ENCODE peak calls at places on chromosomes 4 and X, in four cellular contexts. U, S, C and Y are unnamed samples.

GRCh38 chr4:166064706-166065105 is 191.7 kb downstream of the TLL1 start:
- DNase-seq in U (no peak), S (no peak), C (no peak), Y (no peak)

GRCh38 chr4:51843309-51844156 is 580 bp downstream of the DCUN1D4 start:
- DNase-seq in U (no peak), S (peak; percentile 56), C (no peak), Y (peak; percentile 79)

GRCh38 chr4:181656748-181657147 is 586.5 kb upstream of the TENM3 start:
- DNase-seq in U (no peak), S (no peak), C (no peak), Y (no peak)

GRCh38 chr4:31917334-31917733 is 1197.2 kb downstream of the PCDH7 start:
- DNase-seq in U (no peak), S (no peak), C (no peak), Y (no peak)

GRCh38 chr4:137307806-137308205 is 224.5 kb downstream of the PCDH18 start:
- DNase-seq in U (no peak), S (peak; percentile 82), C (no peak), Y (no peak)

GRCh38 chr4:186657766-186658165 is 65.9 kb downstream of the FAT1 start:
- DNase-seq in U (no peak), S (peak; percentile 43), C (no peak), Y (no peak)

GRCh38 chrX:13487731-13488505 is 81.5 kb upstream of the EGFL6 start:
- DNase-seq in U (peak; percentile 54), S (peak; percentile 88), C (peak; percentile 17), Y (peak; percentile 88)

GRCh38 chrX:13087322-13088154 is 43.1 kb upstream of the FAM9C start:
- DNase-seq in U (no peak), S (peak; percentile 70), C (no peak), Y (peak; percentile 72)

GRCh38 chr4:138085956-138086355 is 156.2 kb downstream of the SLC7A11 start:
- DNase-seq in U (no peak), S (no peak), C (no peak), Y (no peak)

GRCh38 chrX:129496625-129497024 is 26.7 kb downstream of the SMARCA1 start:
- DNase-seq in U (no peak), S (peak; percentile 67), C (no peak), Y (peak; percentile 20)

GRCh38 chr4:75248770-75249467 is 265.3 kb downstream of the RCHY1 start:
- DNase-seq in U (no peak), S (no peak), C (no peak), Y (peak; percentile 67)
- H2BK120ac ChIP-seq in U (no peak overlapping the region), S (no peak overlapping the region), C (no peak overlapping the region), Y (peak overlapping the region; percentile 34)

DNA sequence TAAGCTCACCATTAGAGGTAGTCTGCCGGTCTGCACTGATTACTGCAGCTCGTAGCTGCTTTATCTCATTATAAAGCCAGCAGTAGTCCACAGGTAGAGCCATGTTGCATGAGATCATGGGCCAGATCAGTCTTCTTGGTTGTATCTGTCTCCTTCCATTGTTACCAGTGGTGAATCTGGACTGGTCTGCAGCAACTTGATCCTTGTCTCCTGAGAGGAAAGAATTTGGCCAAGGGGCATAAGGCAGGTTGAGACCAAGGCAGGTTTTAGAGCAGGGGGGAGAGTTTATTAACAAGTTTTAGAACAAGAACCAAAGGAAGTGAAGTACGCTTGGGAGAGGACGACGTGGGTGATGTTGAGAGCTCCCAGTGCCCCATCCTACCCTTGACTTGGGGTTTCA is 228.5 kb downstream of the STIM2 start:
- DNase-seq in U (no peak), S (no peak), C (no peak), Y (no peak)
- H2BK15ac ChIP-seq in U (no peak overlapping the region), S (no peak overlapping the region), C (no peak overlapping the region), Y (no peak overlapping the region)

GRCh38 chrX:147174596-147174995 is 360.1 kb upstream of the CXorf51A start:
- DNase-seq in U (peak; percentile 67), S (no peak), C (no peak), Y (no peak)

GRCh38 chrX:147173586-147173985 is 359.0 kb upstream of the CXorf51A start:
- DNase-seq in U (no peak), S (no peak), C (no peak), Y (no peak)
- H2BK120ac ChIP-seq in U (no peak overlapping the region), S (no peak overlapping the region), C (no peak overlapping the region), Y (no peak overlapping the region)

GRCh38 chrX:1391370-1391706 is 575 bp downstream of the SLC25A6 start:
- DNase-seq in U (no peak), S (no peak), C (peak; percentile 87), Y (no peak)

GRCh38 chrX:1393871-1394615 is 2.1 kb upstream of the SLC25A6 start:
- DNase-seq in U (no peak), S (no peak), C (no peak), Y (no peak)

GRCh38 chrX:1390621-1391369 is 1.1 kb downstream of the SLC25A6 start:
- DNase-seq in U (no peak), S (no peak), C (no peak), Y (no peak)

GRCh38 chrX:1391707-1392375 is at the start of gene SLC25A6:
- DNase-seq in U (peak; percentile 98), S (peak; percentile 95), C (peak; percentile 98), Y (peak; percentile 96)

GRCh38 chrX:1392376-1393130 is 640 bp upstream of the SLC25A6 start:
- DNase-seq in U (peak; percentile 74), S (peak; percentile 52), C (no peak), Y (peak; percentile 78)
- H2BK15ac ChIP-seq in U (no peak overlapping the region), S (no peak overlapping the region), C (peak overlapping the region; percentile 99), Y (peak overlapping the region; percentile 97)

DNA sequence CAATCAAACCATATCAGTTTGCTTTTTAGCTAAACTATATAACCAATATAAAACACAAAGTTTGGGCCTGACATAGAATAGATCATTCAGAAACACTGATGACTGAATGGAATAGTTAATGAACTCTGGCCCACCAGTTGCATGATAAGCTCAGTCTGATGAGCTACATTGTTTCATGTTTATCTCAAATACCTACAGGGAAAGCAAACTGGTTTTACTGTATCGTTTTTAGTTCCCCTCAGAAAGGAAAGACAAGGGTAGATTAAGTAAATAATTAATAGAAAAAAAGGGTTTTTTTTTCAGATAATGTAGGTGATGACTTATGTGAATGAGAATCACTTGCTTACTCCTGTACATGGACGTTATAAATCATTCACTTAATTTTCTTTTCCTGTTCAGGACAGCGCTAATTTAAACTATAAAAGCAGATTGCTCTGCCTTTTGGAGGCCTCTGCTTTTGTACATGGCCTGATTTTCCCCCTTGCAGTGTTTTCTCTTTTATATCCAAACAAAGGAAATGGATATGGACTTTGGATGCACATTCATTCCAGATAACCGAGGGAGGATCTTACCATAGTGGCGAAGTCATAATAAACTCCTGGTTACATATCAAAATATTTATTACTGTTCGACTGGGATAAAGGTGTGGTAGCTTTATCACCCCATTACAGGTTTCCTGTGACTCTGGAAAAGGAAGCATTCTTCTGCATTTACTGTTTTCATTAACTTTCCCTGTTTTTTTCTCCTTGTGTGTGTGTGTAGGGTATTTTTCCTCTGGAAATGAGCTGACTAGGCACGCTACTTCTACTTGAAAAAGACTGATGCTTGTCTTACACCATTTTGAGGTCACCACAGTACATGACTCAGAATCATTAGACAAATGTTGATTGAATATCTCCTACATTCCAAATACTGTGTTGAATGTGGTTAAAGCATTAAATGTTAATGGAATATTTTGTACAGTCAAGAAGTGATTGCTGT is 373.1 kb upstream of the HS3ST1 start:
- DNase-seq in U (no peak), S (no peak), C (no peak), Y (no peak)
- H2BK120ac ChIP-seq in U (no peak overlapping the region), S (no peak overlapping the region), C (no peak overlapping the region), Y (no peak overlapping the region)

GRCh38 chr4:7857238-7857701 is 82.4 kb downstream of the AFAP1 start:
- DNase-seq in U (no peak), S (peak; percentile 99), C (no peak), Y (peak; percentile 63)
- H2BK15ac ChIP-seq in U (no peak overlapping the region), S (peak overlapping the region; percentile 75), C (no peak overlapping the region), Y (no peak overlapping the region)